ENCODE peak calls at places on chromosome 4, in five cellular contexts. T is endodermal cell, R is BJ, E is AG04449, O is fibroblast of the aortic adventitia. G is an unnamed sample.

GRCh38 chr4:119738901-119739300 is 110.3 kb upstream of the PDE5A start:
- DNase-seq in E (no peak), O (no peak), T (no peak), R (no peak), G (no peak)

GRCh38 chr4:20652226-20652836 is 47.9 kb upstream of the PACRGL start:
- DNase-seq in O (no peak), R (no peak), E (no peak), T (no peak), G (no peak)

GRCh38 chr4:119750048-119750447 is 121.4 kb upstream of the PDE5A start:
- DNase-seq in R (no peak), E (no peak), O (no peak), T (no peak), G (no peak)

GRCh38 chr4:48462363-48462762 is 20.8 kb upstream of the SLC10A4 start:
- DNase-seq in E (no peak), O (no peak), R (no peak), T (no peak), G (no peak)

GRCh38 chr4:124958812-124959211 is 246.3 kb upstream of the ANKRD50 start:
- DNase-seq in R (no peak), O (no peak), T (no peak), E (no peak), G (no peak)

GRCh38 chr4:108361886-108362285 is 193.2 kb upstream of the LEF1 start:
- DNase-seq in T (no peak), E (no peak), O (no peak), R (no peak), G (no peak)

GRCh38 chr4:13386405-13387107 is 97.6 kb downstream of the RAB28 start:
- DNase-seq in E (no peak), R (no peak), T (no peak), O (no peak), G (peak)

GRCh38 chr4:55866290-55866907 is 13.0 kb downstream of the EXOC1 start:
- DNase-seq in R (peak), E (peak), O (peak), T (no peak), G (peak)

GRCh38 chr4:71217688-71218087 is 121.1 kb upstream of the SLC4A4 start:
- DNase-seq in E (no peak), T (no peak), O (peak), R (no peak), G (no peak)

GRCh38 chr4:33696586-33696985 is 2547.7 kb downstream of the ARAP2 start:
- DNase-seq in O (peak), R (no peak), E (no peak), T (no peak), G (no peak)

GRCh38 chr4:40132816-40133215 is 64.0 kb upstream of the RHOH start:
- DNase-seq in R (no peak), T (no peak), E (no peak), O (no peak), G (no peak)

GRCh38 chr4:150510176-150510875 is 71.6 kb upstream of the MAB21L2 start:
- DNase-seq in E (peak), R (peak), O (peak), T (no peak), G (peak)

GRCh38 chr4:140053185-140053584 is 100.8 kb downstream of the MAML3 start:
- DNase-seq in E (no peak), T (peak), O (no peak), R (no peak), G (no peak)

GRCh38 chr4:164012396-164013027 is 518.0 kb downstream of the TMA16 start:
- DNase-seq in E (no peak), T (peak), O (no peak), R (no peak), G (no peak)

GRCh38 chr4:140152015-140152703 is 1.8 kb downstream of the MAML3 start:
- DNase-seq in R (no peak), E (no peak), O (no peak), T (peak), G (no peak)

GRCh38 chr4:56077676-56078075 is 128.9 kb downstream of the CEP135 start:
- DNase-seq in T (no peak), R (no peak), O (peak), E (no peak), G (peak)

GRCh38 chr4:121720109-121720508 is 23.3 kb upstream of the ANXA5 start:
- DNase-seq in E (no peak), O (no peak), T (no peak), R (no peak), G (no peak)

GRCh38 chr4:20618010-20618409 is 82.2 kb upstream of the PACRGL start:
- DNase-seq in E (no peak), R (peak), T (no peak), O (no peak), G (no peak)

GRCh38 chr4:168723020-168723419 is 226.2 kb downstream of the PALLD start:
- DNase-seq in O (peak), T (no peak), R (peak), E (no peak), G (peak)

GRCh38 chr4:173332963-173333657 is 1.0 kb downstream of the HMGB2 start:
- DNase-seq in T (no peak), O (no peak), R (no peak), E (no peak), G (no peak)

GRCh38 chr4:101596786-101597185 is 193.7 kb upstream of the BANK1 start:
- DNase-seq in R (no peak), O (no peak), E (no peak), T (no peak), G (no peak)

GRCh38 chr4:163331629-163332360 is 601 bp downstream of the NPY1R start:
- DNase-seq in T (peak), R (no peak), E (no peak), O (peak), G (no peak)

GRCh38 chr4:123939621-123940020 is 543.0 kb downstream of the SPRY1 start:
- DNase-seq in T (no peak), E (peak), O (peak), R (peak), G (peak)

GRCh38 chr4:156945532-156945931 is 26.1 kb downstream of the PDGFC start:
- DNase-seq in E (no peak), R (no peak), T (no peak), O (no peak), G (no peak)

GRCh38 chr4:110055014-110055768 is 142.5 kb downstream of the EGF start:
- DNase-seq in O (peak), T (no peak), R (no peak), E (no peak), G (no peak)

GRCh38 chr4:181674315-181674714 is 568.9 kb upstream of the TENM3 start:
- DNase-seq in E (peak), T (no peak), O (peak), R (no peak), G (peak)

GRCh38 chr4:109332926-109333464 is 30.5 kb upstream of the COL25A1 start:
- DNase-seq in R (no peak), E (no peak), T (peak), O (no peak), G (no peak)

GRCh38 chr4:91961504-91961903 is 342.3 kb upstream of the GRID2 start:
- DNase-seq in T (no peak), E (no peak), R (no peak), O (peak), G (no peak)

GRCh38 chr4:48227662-48228061 is 42.0 kb downstream of the TEC start:
- DNase-seq in O (no peak), T (no peak), R (no peak), E (no peak), G (no peak)

GRCh38 chr4:11669156-11669555 is 240.5 kb upstream of the HS3ST1 start:
- DNase-seq in O (peak), R (no peak), E (no peak), T (no peak), G (no peak)

GRCh38 chr4:87011340-87012034 is 76.7 kb downstream of the AFF1 start:
- DNase-seq in O (peak), R (peak), T (no peak), E (no peak), G (peak)

GRCh38 chr4:139556071-139556734 is at the start of gene SETD7:
- DNase-seq in O (peak), T (peak), R (no peak), E (no peak), G (peak)

GRCh38 chr4:89314291-89314690 is 6.7 kb upstream of the GPRIN3 start:
- DNase-seq in O (peak), T (no peak), E (no peak), R (no peak), G (no peak)

GRCh38 chr4:85740431-85740861 is 265.5 kb downstream of the ARHGAP24 start:
- DNase-seq in E (no peak), T (no peak), R (no peak), O (peak), G (no peak)

GRCh38 chr4:1235381-1236102 is 13.4 kb downstream of the CTBP1 start:
- DNase-seq in E (no peak), T (no peak), O (no peak), R (no peak), G (no peak)

GRCh38 chr4:128837679-128838078 is 28.2 kb downstream of the JADE1 start:
- DNase-seq in E (no peak), O (no peak), R (no peak), T (peak), G (no peak)
- H3K4me3 ChIP-seq in E (no peak), O (no peak), R (no peak), T (no peak), G (no peak)

GRCh38 chr4:7194251-7195137 is 2.2 kb downstream of the SORCS2 start:
- DNase-seq in R (no peak), O (no peak), E (no peak), T (peak), G (no peak)
- H3K4me3 ChIP-seq in R (no peak), O (no peak), E (no peak), T (no peak), G (no peak)

GRCh38 chr4:6472387-6473263 is at the start of gene PPP2R2C:
- DNase-seq in R (no peak), E (no peak), T (peak), O (no peak), G (no peak)

GRCh38 chr4:6473264-6474052 is 1.0 kb upstream of the PPP2R2C start:
- DNase-seq in T (peak), O (no peak), E (no peak), R (no peak), G (no peak)

GRCh38 chr4:6470502-6471302 is 1.7 kb downstream of the PPP2R2C start:
- DNase-seq in E (no peak), O (peak), R (no peak), T (peak), G (no peak)

GRCh38 chr4:6471303-6472007 is 959 bp downstream of the PPP2R2C start:
- DNase-seq in E (no peak), R (no peak), O (no peak), T (no peak), G (no peak)

GRCh38 chr4:6472008-6472386 is 417 bp downstream of the PPP2R2C start:
- DNase-seq in O (no peak), T (peak), E (no peak), R (no peak), G (no peak)
- H3K4me3 ChIP-seq in O (no peak), T (no peak), E (no peak), R (no peak), G (no peak)

GRCh38 chr4:38161208-38162113 is 201.3 kb downstream of the PTTG2 start:
- DNase-seq in O (no peak), E (no peak), R (no peak), T (no peak), G (no peak)
- H3K4me3 ChIP-seq in O (no peak), E (no peak), R (no peak), T (no peak), G (no peak)

DNA sequence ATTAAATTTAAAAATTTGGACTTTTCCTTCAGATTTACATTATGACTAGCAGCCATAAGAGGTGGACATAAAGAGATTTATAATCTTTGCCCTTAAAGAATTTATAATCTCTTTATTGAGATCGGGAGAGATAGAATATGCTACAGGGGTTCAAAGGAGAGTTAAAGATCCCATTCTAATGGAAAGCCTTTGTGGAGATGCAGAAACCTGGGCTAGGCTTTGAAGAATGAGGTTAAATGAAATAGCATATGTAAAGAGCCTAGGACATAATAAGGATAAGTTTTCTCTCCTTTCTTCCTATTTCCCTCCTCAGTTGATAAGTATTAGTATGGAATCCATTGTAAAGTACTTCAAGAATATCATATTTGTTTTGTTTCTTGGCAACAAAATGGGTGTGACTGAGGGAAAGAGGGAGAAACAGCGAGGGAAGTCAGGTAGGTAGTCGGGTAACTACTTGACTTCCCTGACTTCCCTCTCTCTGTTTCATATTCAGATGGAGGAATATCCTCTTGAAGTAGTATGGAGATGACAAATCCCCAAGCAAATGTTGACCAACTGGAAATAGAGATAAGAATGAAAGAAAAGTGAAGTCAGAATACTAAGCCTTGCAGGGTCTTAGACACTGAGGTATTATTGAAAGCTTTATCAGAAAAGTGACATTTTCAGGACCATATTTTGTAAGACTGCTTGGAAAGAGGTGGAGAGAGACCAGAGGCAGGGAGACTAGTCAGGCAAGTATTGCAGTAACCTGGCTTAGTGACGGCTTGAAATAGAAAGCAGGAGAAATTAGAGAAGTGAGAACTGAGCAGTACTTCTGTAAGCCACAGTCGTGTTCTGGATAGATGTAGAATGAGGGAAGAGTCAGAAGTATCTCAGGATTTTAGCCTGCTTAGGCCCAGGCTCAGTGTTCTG is 82.9 kb downstream of the PDLIM5 start:
- DNase-seq in T (peak), O (no peak), R (no peak), E (no peak), G (no peak)
- H3K4me3 ChIP-seq in T (no peak), O (no peak), R (no peak), E (no peak), G (no peak)